ENCODE peak calls at places on chromosomes 5 and 9, in seven cellular contexts. T is T-cell, W is NCI-H510A treated with DMSO at 0.1 percent for 48 hours, U is fibroblast of the conjunctiva, G is Caki2, X is adrenal gland, K is activated gamma-delta T cell. H is an unnamed sample.
A peak's percentile ranks its signal among the peaks of the same experiment; 100 is the strongest.

GRCh38 chr9:134592018-134592818 is 49.4 kb upstream of the COL5A1 start:
- DNase-seq in T (no peak), W (no peak), U (peak; percentile 82), G (no peak), K (no peak), X (no peak), H (no peak)

GRCh38 chr9:121372563-121373400 is 2.7 kb upstream of the STOM start:
- DNase-seq in U (peak; percentile 63), G (no peak), W (peak; percentile 28), X (peak; percentile 28), K (no peak), T (no peak), H (no peak)

GRCh38 chr5:167448376-167448775 is 843.1 kb upstream of the WWC1 start:
- DNase-seq in X (no peak), U (no peak), T (no peak), W (no peak), K (no peak), G (no peak), H (no peak)

GRCh38 chr9:123335227-123335985 is 20.6 kb upstream of the CRB2 start:
- DNase-seq in T (no peak), U (no peak), G (peak; percentile 16), X (no peak), W (no peak), K (no peak), H (no peak)

GRCh38 chr9:113985968-113986585 is 92.0 kb downstream of the AMBP start:
- DNase-seq in K (no peak), X (peak; percentile 82), U (no peak), G (no peak), T (no peak), W (no peak), H (no peak)

GRCh38 chr5:174423538-174423937 is 300.8 kb upstream of the MSX2 start:
- DNase-seq in K (no peak), G (no peak), X (no peak), W (peak; percentile 3), T (no peak), U (no peak), H (no peak)

GRCh38 chr5:138054863-138055558 is 22.1 kb upstream of the FAM13B start:
- DNase-seq in T (no peak), G (no peak), U (no peak), K (no peak), X (no peak), W (no peak), H (no peak)

GRCh38 chr9:89225587-89225986 is 47.0 kb upstream of the SHC3 start:
- DNase-seq in K (no peak), X (no peak), G (no peak), U (no peak), W (no peak), T (no peak), H (no peak)

H was measured in NCI-H1048.